ENCODE peak calls at places on chromosomes 2 and 18, in five cellular contexts. H is astrocyte of the cerebellum, J is neural progenitor cell, A is colonic mucosa, P is OCI-LY7. D is an unnamed sample.
A peak's percentile ranks its signal among the peaks of the same experiment; 100 is the strongest.

GRCh38 chr2:23211987-23212583 is 172.9 kb upstream of the KLHL29 start:
- DNase-seq in H (no peak), J (no peak), A (peak; percentile 61), P (no peak), D (no peak)

GRCh38 chr2:30425326-30425725 is 21.7 kb upstream of the LCLAT1 start:
- DNase-seq in H (no peak), J (no peak), A (no peak), P (no peak), D (no peak)

GRCh38 chr2:23940976-23941605 is 828 bp downstream of the UBXN2A start:
- DNase-seq in H (no peak), J (no peak), A (peak; percentile 23), P (peak; percentile 16), D (no peak)

GRCh38 chr2:127185093-127185492 is 35.0 kb downstream of the CYP27C1 start:
- DNase-seq in H (no peak), J (no peak), A (no peak), P (no peak), D (no peak)

GRCh38 chr2:191991442-191991841 is 144.6 kb upstream of the CAVIN2 start:
- DNase-seq in H (no peak), J (no peak), A (no peak), P (no peak), D (no peak)

GRCh38 chr2:10220516-10221391 is 82.0 kb upstream of the HPCAL1 start:
- DNase-seq in H (no peak), J (no peak), A (no peak), P (no peak), D (no peak)

GRCh38 chr2:229688141-229688540 is 26.2 kb downstream of the DNER start:
- DNase-seq in H (no peak), J (no peak), A (no peak), P (no peak), D (no peak)

GRCh38 chr2:173866858-173867620 is 98.1 kb downstream of the SP3 start:
- DNase-seq in H (no peak), J (peak; percentile 13), A (no peak), P (no peak), D (no peak)

GRCh38 chr18:57984490-57985109 is 59.4 kb upstream of the NEDD4L start:
- DNase-seq in H (no peak), J (no peak), A (no peak), P (no peak), D (no peak)

GRCh38 chr2:170159060-170159459 is 18.9 kb upstream of the MYO3B start:
- DNase-seq in H (no peak), J (no peak), A (no peak), P (no peak), D (no peak)

GRCh38 chr2:134818321-134818720 is 20.1 kb upstream of the ACMSD start:
- DNase-seq in H (no peak), J (no peak), A (no peak), P (no peak), D (no peak)

GRCh38 chr2:187349328-187349944 is 98.6 kb downstream of the CALCRL start:
- DNase-seq in H (no peak), J (no peak), A (no peak), P (no peak), D (no peak)

GRCh38 chr2:8259841-8260178 is 422.0 kb upstream of the ID2 start:
- DNase-seq in H (no peak), J (no peak), A (no peak), P (no peak), D (no peak)

GRCh38 chr2:168699834-168700417 is 102.5 kb upstream of the NOSTRIN start:
- DNase-seq in H (peak; percentile 32), J (no peak), A (peak; percentile 93), P (no peak), D (no peak)

GRCh38 chr2:209208211-209208610 is 215.6 kb upstream of the MAP2 start:
- DNase-seq in H (no peak), J (peak; percentile 64), A (peak; percentile 38), P (peak; percentile 0), D (no peak)

GRCh38 chr2:55090702-55091101 is 40.5 kb upstream of the RTN4 start:
- DNase-seq in H (no peak), J (no peak), A (no peak), P (no peak), D (no peak)

GRCh38 chr2:40957508-40957907 is 505.6 kb upstream of the SLC8A1 start:
- DNase-seq in H (no peak), J (no peak), A (no peak), P (peak; percentile 59), D (no peak)

GRCh38 chr2:128724547-128724946 is 405.9 kb upstream of the HS6ST1 start:
- DNase-seq in H (no peak), J (no peak), A (no peak), P (no peak), D (no peak)

GRCh38 chr2:203361922-203362321 is 33.7 kb downstream of the ABI2 start:
- DNase-seq in H (peak; percentile 23), J (no peak), A (no peak), P (no peak), D (no peak)

GRCh38 chr2:139033300-139033699 is 253.1 kb upstream of the NXPH2 start:
- DNase-seq in H (peak; percentile 70), J (no peak), A (no peak), P (no peak), D (no peak)

GRCh38 chr18:12768622-12769021 is 65.8 kb downstream of the PSMG2 start:
- DNase-seq in H (no peak), J (no peak), A (no peak), P (no peak), D (no peak)

GRCh38 chr2:15747698-15748471 is 156.2 kb downstream of the DDX1 start:
- DNase-seq in H (no peak), J (peak; percentile 93), A (no peak), P (no peak), D (no peak)

GRCh38 chr2:15747172-15747550 is 155.5 kb downstream of the DDX1 start:
- DNase-seq in H (no peak), J (no peak), A (no peak), P (no peak), D (no peak)

GRCh38 chr2:15749460-15750432 is 158.1 kb downstream of the DDX1 start:
- DNase-seq in H (no peak), J (no peak), A (no peak), P (no peak), D (no peak)

GRCh38 chr2:15750433-15750814 is 158.8 kb downstream of the DDX1 start:
- DNase-seq in H (no peak), J (no peak), A (no peak), P (no peak), D (no peak)

GRCh38 chr2:15748736-15749323 is 157.2 kb downstream of the DDX1 start:
- DNase-seq in H (no peak), J (peak; percentile 83), A (peak; percentile 31), P (peak; percentile 17), D (no peak)
- TF ChIP-seq CTCF in H (peak; percentile 21), J (peak; percentile 77), A (peak; percentile 22), P (peak; percentile 74), D (no peak)

GRCh38 chr2:75465317-75465998 is 95.3 kb downstream of the EVA1A start:
- DNase-seq in H (peak; percentile 41), J (peak; percentile 6), A (no peak), P (no peak), D (no peak)
- TF ChIP-seq CTCF in H (peak; percentile 79), J (peak; percentile 40), A (no peak), P (peak; percentile 43), D (no peak)

GRCh38 chr18:32669549-32670165 is 103.2 kb downstream of the KLHL14 start:
- DNase-seq in H (no peak), J (no peak), A (no peak), P (peak; percentile 1), D (no peak)
- TF ChIP-seq CTCF in H (peak; percentile 15), J (peak; percentile 36), A (no peak), P (peak; percentile 39), D (no peak)

DNA sequence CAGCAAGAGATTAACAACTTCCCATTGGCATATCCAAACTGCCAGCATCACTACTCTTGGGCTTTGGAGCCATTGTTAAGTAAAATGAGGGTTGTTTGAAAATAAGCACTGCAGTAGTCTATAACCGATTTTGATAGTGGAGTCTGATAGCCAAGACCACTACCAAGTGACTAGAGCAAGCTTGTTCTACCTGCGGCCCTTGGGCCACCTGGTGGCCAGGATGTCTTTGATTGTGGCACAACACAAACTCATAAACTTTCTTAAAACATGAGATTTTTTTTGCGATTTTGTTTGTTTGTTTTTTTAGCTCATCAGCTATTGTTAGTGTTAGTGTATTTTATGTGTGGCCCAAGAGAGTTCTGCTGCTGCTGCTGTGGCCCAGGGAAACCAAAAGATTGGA is 11.0 kb downstream of the UBE2E3 start:
- DNase-seq in H (no peak), J (no peak), A (no peak), P (no peak), D (no peak)
- TF ChIP-seq CTCF in H (no peak), J (peak; percentile 13), A (no peak), P (peak; percentile 45), D (no peak)

GRCh38 chr2:95053543-95053942 is 28.0 kb downstream of the MAL start:
- DNase-seq in H (no peak), J (no peak), A (no peak), P (no peak), D (no peak)
- TF ChIP-seq CTCF in H (no peak), J (no peak), A (no peak), P (no peak), D (no peak)

GRCh38 chr2:3774336-3774735 is 71.0 kb downstream of the DCDC2C start:
- DNase-seq in H (no peak), J (no peak), A (no peak), P (no peak), D (no peak)
- TF ChIP-seq CTCF in H (no peak), J (no peak), A (no peak), P (no peak), D (no peak)

GRCh38 chr18:6207941-6208340 is 206.8 kb downstream of the L3MBTL4 start:
- DNase-seq in H (no peak), J (no peak), A (no peak), P (no peak), D (no peak)
- TF ChIP-seq CTCF in H (no peak), J (no peak), A (no peak), P (no peak), D (no peak)

GRCh38 chr18:2534906-2535305 is 36.4 kb downstream of the METTL4 start:
- DNase-seq in H (no peak), J (no peak), A (no peak), P (peak; percentile 88), D (no peak)

GRCh38 chr18:2532797-2533196 is 38.5 kb downstream of the METTL4 start:
- DNase-seq in H (no peak), J (no peak), A (no peak), P (no peak), D (no peak)

GRCh38 chr18:2526320-2526719 is 45.0 kb downstream of the METTL4 start:
- DNase-seq in H (no peak), J (no peak), A (no peak), P (no peak), D (no peak)

GRCh38 chr18:2531751-2532150 is 39.6 kb downstream of the METTL4 start:
- DNase-seq in H (no peak), J (no peak), A (no peak), P (no peak), D (no peak)

GRCh38 chr18:2529154-2529553 is 42.2 kb downstream of the METTL4 start:
- DNase-seq in H (peak; percentile 90), J (no peak), A (no peak), P (no peak), D (no peak)
- TF ChIP-seq CTCF in H (no peak), J (no peak), A (no peak), P (no peak), D (no peak)

GRCh38 chr18:2564373-2564772 is 6.9 kb downstream of the METTL4 start:
- DNase-seq in H (no peak), J (no peak), A (no peak), P (no peak), D (no peak)
- TF ChIP-seq CTCF in H (no peak), J (no peak), A (no peak), P (no peak), D (no peak)

D was measured in natural killer cell.